ENCODE peak calls at places on chromosomes 2 and 18, in ten cellular contexts. X is testis; W is hepatocyte; U is AG04450; G is astrocyte; Z is cardiac muscle cell; D is Peyer's patch; C is HCT116; P is transverse colon; K is CD8-positive, alpha-beta T cell. V is an unnamed sample.

GRCh38 chr2:236853558-236853957 is 232.1 kb upstream of the COPS8 start:
- DNase-seq in W (no peak), P (no peak), X (no peak), Z (peak), D (no peak), K (no peak), G (no peak), U (no peak), C (no peak), V (no peak)

GRCh38 chr2:55014962-55015939 is 35.0 kb downstream of the RTN4 start:
- DNase-seq in K (peak), D (peak), X (peak), C (peak), W (peak), Z (peak), G (peak), U (peak), P (peak), V (peak)

GRCh38 chr2:70069049-70069448 is 18.2 kb upstream of the PCBP1 start:
- DNase-seq in D (peak), K (peak), X (no peak), U (no peak), G (peak), Z (no peak), P (peak), W (peak), C (no peak), V (no peak)

GRCh38 chr2:221104391-221104811 is 467.7 kb downstream of the EPHA4 start:
- DNase-seq in D (peak), K (no peak), U (no peak), Z (peak), W (peak), X (peak), P (no peak), G (peak), C (no peak), V (no peak)

GRCh38 chr2:231707625-231708049 is 688 bp upstream of the PTMA start:
- DNase-seq in P (no peak), X (no peak), G (no peak), D (no peak), Z (peak), W (peak), K (peak), U (no peak), C (peak), V (no peak)

GRCh38 chr2:222372993-222373392 is 51.4 kb upstream of the SGPP2 start:
- DNase-seq in C (no peak), G (no peak), U (no peak), P (no peak), D (no peak), Z (no peak), K (no peak), X (no peak), W (no peak), V (no peak)

GRCh38 chr2:65361623-65362022 is 70.8 kb downstream of the SPRED2 start:
- DNase-seq in G (peak), D (no peak), W (no peak), U (no peak), K (no peak), P (no peak), X (no peak), Z (no peak), C (no peak), V (no peak)

GRCh38 chr2:96602330-96602823 is 35.7 kb downstream of the KANSL3 start:
- DNase-seq in U (no peak), D (peak), X (no peak), P (peak), C (no peak), Z (no peak), W (peak), G (no peak), K (no peak), V (peak)

GRCh38 chr18:55522011-55522410 is 66.0 kb downstream of the TCF4 start:
- DNase-seq in D (peak), U (no peak), Z (no peak), K (no peak), C (no peak), X (no peak), G (no peak), P (peak), W (peak), V (peak)

GRCh38 chr2:44772131-44772530 is 169.4 kb upstream of the SIX3 start:
- DNase-seq in Z (no peak), W (no peak), U (no peak), G (no peak), P (no peak), C (no peak), X (no peak), K (no peak), D (no peak), V (no peak)

GRCh38 chr2:126906781-126907180 is 8.1 kb downstream of the TEX51 start:
- DNase-seq in C (no peak), U (no peak), W (no peak), Z (no peak), X (peak), K (no peak), P (no peak), D (peak), G (no peak), V (peak)

GRCh38 chr2:204110250-204111183 is 174.0 kb downstream of the ICOS start:
- DNase-seq in X (no peak), K (peak), U (no peak), P (peak), W (no peak), D (peak), Z (no peak), G (no peak), C (no peak), V (no peak)

GRCh38 chr2:235893129-235893698 is 275.0 kb downstream of the GBX2 start:
- DNase-seq in U (no peak), P (no peak), G (no peak), C (no peak), K (no peak), Z (no peak), D (no peak), W (no peak), X (no peak), V (no peak)

GRCh38 chr2:98572676-98573075 is 35.6 kb downstream of the COA5 start:
- DNase-seq in U (no peak), G (peak), W (no peak), Z (no peak), X (peak), D (peak), K (no peak), P (no peak), C (no peak), V (no peak)

GRCh38 chr2:154375625-154376020 is 322.9 kb upstream of the KCNJ3 start:
- DNase-seq in D (no peak), P (no peak), K (no peak), X (no peak), G (peak), C (peak), W (peak), Z (peak), U (no peak), V (peak)

GRCh38 chr18:24819141-24819890 is 358.9 kb downstream of the HRH4 start:
- DNase-seq in K (no peak), G (no peak), U (no peak), D (no peak), Z (no peak), X (no peak), C (no peak), W (no peak), P (no peak), V (no peak)

GRCh38 chr2:28643911-28644334 is 107.7 kb upstream of the PPP1CB start:
- DNase-seq in U (no peak), W (peak), K (no peak), G (peak), C (no peak), X (no peak), D (peak), Z (no peak), P (peak), V (no peak)

GRCh38 chr18:54405290-54405689 is 47.6 kb downstream of the C18orf54 start:
- DNase-seq in C (no peak), Z (no peak), P (no peak), W (no peak), K (no peak), U (no peak), X (no peak), D (no peak), G (no peak), V (no peak)

GRCh38 chr2:86368181-86368824 is 30.9 kb upstream of the REEP1 start:
- DNase-seq in D (peak), K (peak), Z (peak), X (peak), C (peak), U (no peak), G (peak), P (peak), W (peak), V (peak)

GRCh38 chr2:26274058-26274613 is 29.4 kb downstream of the HADHB start:
- DNase-seq in C (no peak), D (peak), X (peak), P (peak), W (peak), K (no peak), Z (no peak), G (peak), U (peak), V (no peak)

GRCh38 chr2:45954233-45954850 is 302.9 kb downstream of the PRKCE start:
- DNase-seq in Z (no peak), K (no peak), P (no peak), C (no peak), U (no peak), X (no peak), D (no peak), G (no peak), W (no peak), V (no peak)

GRCh38 chr18:78794031-78794430 is 185.6 kb upstream of the SALL3 start:
- DNase-seq in C (no peak), U (no peak), G (no peak), Z (no peak), W (no peak), P (no peak), K (no peak), X (no peak), D (no peak), V (no peak)

GRCh38 chr2:65313126-65313953 is 85.7 kb downstream of the ACTR2 start:
- DNase-seq in K (no peak), P (no peak), U (no peak), X (no peak), G (no peak), C (no peak), W (no peak), D (no peak), Z (no peak), V (no peak)

GRCh38 chr2:189751080-189751658 is 11.4 kb downstream of the OSGEPL1 start:
- DNase-seq in U (no peak), Z (peak), X (peak), D (peak), C (peak), K (peak), G (no peak), W (peak), P (peak), V (peak)

GRCh38 chr2:237236188-237236587 is 150.5 kb downstream of the COPS8 start:
- DNase-seq in U (no peak), D (no peak), P (no peak), C (no peak), K (no peak), Z (no peak), X (no peak), W (no peak), G (peak), V (no peak)

GRCh38 chr2:56183643-56184499 is at the start of gene CCDC85A:
- DNase-seq in D (peak), G (peak), W (peak), Z (peak), X (peak), C (peak), U (peak), P (peak), K (peak), V (peak)

GRCh38 chr2:767440-767839 is 90.2 kb upstream of the TMEM18 start:
- DNase-seq in G (no peak), P (no peak), K (peak), D (peak), W (no peak), U (no peak), C (no peak), X (no peak), Z (no peak), V (peak)

GRCh38 chr2:128622916-128623620 is 304.4 kb upstream of the HS6ST1 start:
- DNase-seq in W (no peak), Z (no peak), U (no peak), D (no peak), K (no peak), P (no peak), C (no peak), G (peak), X (no peak), V (no peak)

GRCh38 chr2:235027558-235028214 is 75.9 kb downstream of the SH3BP4 start:
- DNase-seq in X (peak), W (no peak), D (no peak), Z (no peak), P (no peak), C (no peak), U (no peak), K (no peak), G (peak), V (no peak)

GRCh38 chr2:241309684-241310117 is 5.8 kb downstream of the HDLBP start:
- DNase-seq in G (peak), W (no peak), Z (no peak), X (no peak), C (no peak), P (peak), D (peak), U (no peak), K (peak), V (peak)

GRCh38 chr2:127608061-127609011 is 37.6 kb upstream of the GPR17 start:
- DNase-seq in K (no peak), D (peak), P (no peak), W (peak), Z (no peak), G (no peak), C (no peak), X (no peak), U (no peak), V (no peak)

GRCh38 chr18:36672437-36673344 is 156.1 kb downstream of the TPGS2 start:
- DNase-seq in C (no peak), X (no peak), G (peak), D (no peak), K (no peak), Z (no peak), P (peak), U (no peak), W (no peak), V (peak)

GRCh38 chr18:58045265-58046086 is 1.4 kb downstream of the NEDD4L start:
- DNase-seq in G (peak), D (peak), X (peak), U (no peak), C (peak), W (peak), P (peak), Z (peak), K (peak), V (peak)

DNA sequence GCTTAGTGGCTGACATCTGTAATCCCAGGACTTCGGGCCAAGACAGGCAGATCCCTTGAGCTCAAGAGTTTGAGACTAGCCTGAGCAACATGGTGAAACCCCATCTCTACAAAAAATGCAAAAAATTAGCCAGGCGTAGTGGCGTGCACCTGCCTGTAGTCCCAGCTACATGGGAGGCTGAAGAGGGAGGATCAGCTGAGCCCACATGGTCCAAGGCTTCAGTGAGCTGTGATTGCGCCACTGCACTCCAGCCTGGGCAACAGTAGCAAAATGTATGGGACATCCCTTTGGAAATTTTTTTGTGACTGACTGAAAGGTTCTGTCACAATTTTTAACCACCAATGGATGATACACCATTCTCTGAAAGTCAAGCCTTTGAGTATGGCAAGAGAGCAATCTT is 6.3 kb upstream of the COLEC12 start:
- DNase-seq in P (no peak), D (no peak), C (no peak), G (no peak), X (no peak), Z (no peak), K (no peak), W (no peak), U (no peak), V (no peak)
- H3K27ac ChIP-seq in P (no peak), D (no peak), C (no peak), G (no peak), X (no peak), Z (no peak), K (no peak), W (no peak), U (no peak), V (no peak)

GRCh38 chr2:179853108-179853507 is 8.3 kb downstream of the ZNF385B start:
- DNase-seq in G (no peak), U (no peak), C (no peak), X (no peak), P (no peak), W (no peak), K (no peak), Z (no peak), D (no peak), V (no peak)

GRCh38 chr2:179855673-179856072 is 5.7 kb downstream of the ZNF385B start:
- DNase-seq in G (no peak), K (no peak), D (no peak), U (no peak), W (no peak), P (no peak), C (no peak), Z (no peak), X (no peak), V (no peak)

GRCh38 chr2:179849719-179850118 is 11.7 kb downstream of the ZNF385B start:
- DNase-seq in P (no peak), C (no peak), W (no peak), K (no peak), D (no peak), U (no peak), G (no peak), Z (no peak), X (no peak), V (no peak)

GRCh38 chr2:179854891-179855290 is 6.5 kb downstream of the ZNF385B start:
- DNase-seq in P (no peak), K (no peak), D (no peak), C (no peak), U (no peak), Z (no peak), X (no peak), G (no peak), W (no peak), V (no peak)

DNA sequence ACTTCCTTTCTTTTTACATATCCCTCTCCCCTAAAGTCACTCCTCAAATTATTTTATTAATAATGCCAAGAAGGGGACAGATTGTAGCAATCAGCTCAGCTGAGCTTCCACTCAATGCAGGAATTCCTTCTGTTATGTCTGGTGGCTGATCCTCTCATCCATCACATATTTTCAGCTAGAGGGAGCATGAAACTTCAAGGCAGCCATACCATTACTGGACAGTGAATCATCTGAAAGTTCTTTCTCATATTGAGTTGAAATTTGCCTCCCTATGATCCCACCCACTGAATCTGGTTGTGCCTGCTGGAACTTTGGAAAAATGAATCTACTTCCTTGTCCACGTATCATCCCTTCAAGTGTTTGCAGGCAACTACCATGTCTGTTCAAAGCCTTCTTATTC is 11.2 kb downstream of the ZNF385B start:
- DNase-seq in Z (no peak), D (no peak), P (no peak), W (peak), K (no peak), G (peak), X (no peak), U (peak), C (no peak), V (no peak)
- H3K4me3 ChIP-seq in Z (no peak), D (no peak), P (no peak), W (no peak), K (no peak), G (no peak), X (no peak), U (no peak), C (no peak), V (no peak)

GRCh38 chr2:208502288-208502687 is 95.7 kb downstream of the PTH2R start:
- DNase-seq in C (no peak), G (no peak), X (no peak), W (no peak), D (no peak), K (no peak), U (no peak), P (no peak), Z (no peak), V (no peak)

GRCh38 chr2:208496129-208496528 is 89.5 kb downstream of the PTH2R start:
- DNase-seq in D (no peak), P (no peak), K (no peak), W (no peak), U (no peak), Z (no peak), C (no peak), X (no peak), G (no peak), V (no peak)

GRCh38 chr2:208501217-208501616 is 94.6 kb downstream of the PTH2R start:
- DNase-seq in K (no peak), Z (peak), X (no peak), G (no peak), C (no peak), W (peak), D (peak), U (no peak), P (peak), V (no peak)
- H3K27ac ChIP-seq in K (no peak), Z (no peak), X (no peak), G (no peak), C (no peak), W (no peak), D (no peak), U (no peak), P (no peak), V (no peak)

DNA sequence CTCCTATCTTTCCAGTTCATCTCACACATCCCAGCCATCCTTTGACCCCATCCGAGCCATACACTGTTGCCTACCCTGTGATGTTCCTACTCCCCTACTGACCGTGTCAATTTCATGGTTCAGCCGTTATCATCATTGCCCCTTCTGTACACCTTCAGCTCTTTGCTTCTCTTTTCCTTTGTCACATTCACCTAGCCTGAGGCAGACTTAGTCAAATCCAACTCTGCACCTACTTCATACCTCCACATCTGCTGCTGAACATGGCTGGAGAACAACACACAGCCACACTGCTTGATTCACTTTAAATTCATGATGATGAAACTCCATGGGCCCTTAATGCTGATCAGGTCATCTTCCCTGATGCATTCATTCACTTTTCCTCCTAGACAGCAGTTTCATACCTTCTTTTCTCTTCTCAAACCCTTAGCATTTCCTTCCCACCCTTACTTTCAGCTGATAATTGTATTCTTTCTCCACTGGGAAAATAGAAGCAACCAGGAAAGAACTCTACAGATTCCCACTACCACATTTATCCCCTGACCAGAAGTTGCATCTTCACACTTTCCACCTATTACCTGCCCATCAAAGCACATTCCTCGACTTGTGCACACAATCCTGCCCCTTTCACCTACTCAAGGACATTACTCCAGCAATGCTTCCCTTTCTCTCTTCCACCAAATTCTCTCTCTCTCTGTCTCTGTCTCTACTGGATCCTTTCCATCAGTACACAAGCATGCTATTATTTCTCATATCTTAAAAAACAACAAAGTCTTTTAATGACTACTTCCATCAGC is 59.6 kb downstream of the PKDCC start:
- DNase-seq in G (no peak), D (no peak), U (no peak), X (no peak), Z (no peak), W (no peak), K (no peak), C (no peak), P (no peak), V (no peak)
- H3K4me3 ChIP-seq in G (no peak), D (no peak), U (no peak), X (no peak), Z (no peak), W (no peak), K (no peak), C (no peak), P (no peak), V (no peak)

GRCh38 chr2:68734688-68735525 is at the start of gene ARHGAP25:
- DNase-seq in C (no peak), Z (no peak), W (no peak), G (no peak), X (no peak), U (no peak), K (peak), P (peak), D (peak), V (peak)
- H3K27ac ChIP-seq in C (no peak), Z (no peak), W (no peak), G (no peak), X (no peak), U (no peak), K (peak), P (peak), D (peak), V (peak)

GRCh38 chr2:202171246-202171833 is 67.1 kb downstream of the SUMO1 start:
- DNase-seq in W (peak), G (no peak), K (no peak), U (no peak), X (peak), Z (peak), P (no peak), D (no peak), C (no peak), V (no peak)
- H3K4me3 ChIP-seq in W (no peak), G (peak), K (no peak), U (peak), X (peak), Z (no peak), P (no peak), D (peak), C (no peak), V (no peak)

GRCh38 chr2:11617984-11618707 is 51.8 kb downstream of the NTSR2 start:
- DNase-seq in X (no peak), D (no peak), Z (no peak), K (no peak), W (no peak), G (no peak), P (no peak), C (no peak), U (no peak), V (no peak)
- H3K27ac ChIP-seq in X (no peak), D (no peak), Z (no peak), K (no peak), W (no peak), G (no peak), P (no peak), C (no peak), U (no peak), V (no peak)

GRCh38 chr2:88838165-88838635 is 146.7 kb downstream of the RPIA start:
- DNase-seq in P (peak), G (no peak), C (no peak), X (no peak), W (no peak), D (peak), Z (no peak), U (no peak), K (no peak), V (peak)
- H3K4me3 ChIP-seq in P (no peak), G (no peak), C (no peak), X (no peak), W (no peak), D (no peak), Z (no peak), U (no peak), K (no peak), V (peak)

V was measured in Karpas-422.